ENCODE peak calls at places on chromosomes 11 and 22, in six cellular contexts. E is hepatocyte, Q is hypothalamus, V is testis, N is smooth muscle cell of the brain vasculature, X is OCI-LY7. H is an unnamed sample.

GRCh38 chr22:26949193-26949592 is 291.8 kb downstream of the MIAT start:
- DNase-seq in N (no peak), Q (no peak), X (no peak), V (no peak), E (peak), H (peak)

GRCh38 chr11:72436667-72437066 is 2.3 kb upstream of the CLPB start:
- DNase-seq in N (no peak), E (no peak), X (no peak), V (no peak), Q (no peak), H (no peak)

GRCh38 chr11:95147364-95147905 is 57.8 kb downstream of the ENDOD1 start:
- DNase-seq in N (no peak), Q (peak), V (no peak), E (peak), X (no peak), H (peak)

GRCh38 chr22:32617271-32617670 is 142.7 kb downstream of the FBXO7 start:
- DNase-seq in V (no peak), Q (no peak), X (no peak), E (peak), N (no peak), H (no peak)

GRCh38 chr22:47375621-47376321 is 613.3 kb downstream of the TBC1D22A start:
- DNase-seq in V (no peak), X (no peak), N (no peak), Q (no peak), E (no peak), H (no peak)

GRCh38 chr11:74577624-74578396 is 14.6 kb upstream of the POLD3 start:
- DNase-seq in V (no peak), X (no peak), Q (no peak), N (peak), E (no peak), H (no peak)

GRCh38 chr11:62669420-62670161 is 1.9 kb upstream of the UQCC3 start:
- DNase-seq in X (no peak), Q (no peak), V (no peak), E (no peak), N (no peak), H (no peak)

GRCh38 chr11:35986958-35987357 is 43.1 kb downstream of the LDLRAD3 start:
- DNase-seq in E (no peak), N (no peak), X (no peak), Q (no peak), V (no peak), H (no peak)

GRCh38 chr11:117780456-117780855 is 16.6 kb downstream of the DSCAML1 start:
- DNase-seq in E (no peak), X (no peak), Q (no peak), N (no peak), V (no peak), H (no peak)

GRCh38 chr22:46737976-46738641 is at the start of gene CERK:
- DNase-seq in E (peak), V (peak), X (peak), Q (peak), N (no peak), H (peak)

GRCh38 chr11:69888671-69889076 is 69.5 kb upstream of the FGF3 start:
- DNase-seq in N (no peak), E (peak), X (peak), V (peak), Q (peak), H (peak)

GRCh38 chr11:18706330-18707243 is 8.0 kb downstream of the TMEM86A start:
- DNase-seq in N (no peak), V (peak), E (no peak), X (peak), Q (peak), H (peak)

GRCh38 chr11:862028-862703 is 19.5 kb downstream of the TSPAN4 start:
- DNase-seq in Q (no peak), V (no peak), X (no peak), N (no peak), E (no peak), H (no peak)

GRCh38 chr22:44985906-44986527 is 23.8 kb downstream of the PHF21B start:
- DNase-seq in N (no peak), E (no peak), X (no peak), Q (no peak), V (no peak), H (no peak)

GRCh38 chr11:106879029-106879428 is 139.2 kb downstream of the GUCY1A2 start:
- DNase-seq in E (no peak), Q (no peak), X (no peak), V (no peak), N (no peak), H (no peak)

GRCh38 chr11:61495801-61496601 is 12.5 kb upstream of the LRRC10B start:
- DNase-seq in V (no peak), N (no peak), X (no peak), E (no peak), Q (no peak), H (no peak)

GRCh38 chr11:218815-219593 is 11.5 kb downstream of the RIC8A start:
- DNase-seq in X (no peak), E (no peak), N (no peak), Q (no peak), V (peak), H (no peak)

GRCh38 chr11:61811831-61812230 is 5.0 kb downstream of the FADS1 start:
- DNase-seq in E (no peak), N (no peak), V (no peak), X (no peak), Q (no peak), H (no peak)

GRCh38 chr11:102495161-102496042 is 35.1 kb downstream of the MMP7 start:
- DNase-seq in X (peak), V (peak), E (peak), Q (peak), N (peak), H (peak)

H was measured in iris pigment epithelial cell.